ENCODE peak calls at places on chromosomes 5 and 9, in nine cellular contexts. L is A673; G is tibial nerve; D is CD8-positive, alpha-beta memory T cell; J is neural progenitor cell; E is naive thymus-derived CD4-positive, alpha-beta T cell; R is cardiac muscle cell; H is H9; O is GM23338. C is an unnamed sample. For H3K4me1, the result is how much of the 10 kb centered on the place peaks cover.

GRCh38 chr5:87829214-87829551 is 416.5 kb upstream of the CCNH start:
- DNase-seq in H (no peak), D (no peak), O (no peak), R (no peak), J (no peak), G (peak), E (no peak), L (no peak), C (no peak)

GRCh38 chr5:125668904-125669303 is 754.3 kb upstream of the GRAMD2B start:
- DNase-seq in L (no peak), R (no peak), O (peak), E (no peak), G (no peak), D (no peak), H (peak), J (peak), C (no peak)

GRCh38 chr5:172901012-172901780 is 58.0 kb upstream of the RPL26L1 start:
- DNase-seq in E (no peak), L (no peak), J (no peak), R (peak), D (no peak), O (no peak), G (no peak), H (no peak), C (no peak)

GRCh38 chr5:39231705-39232525 is 12.6 kb upstream of the FYB1 start:
- DNase-seq in R (no peak), L (no peak), J (no peak), E (no peak), O (no peak), H (no peak), G (no peak), D (no peak), C (no peak)

GRCh38 chr5:37751227-37751626 is 88.6 kb downstream of the GDNF start:
- DNase-seq in O (no peak), J (no peak), R (no peak), G (no peak), E (no peak), L (no peak), H (no peak), D (no peak), C (no peak)

GRCh38 chr5:56481147-56481997 is 248.2 kb upstream of the ANKRD55 start:
- DNase-seq in H (peak), G (peak), D (peak), O (peak), L (no peak), R (no peak), J (peak), E (no peak), C (peak)

GRCh38 chr5:134114886-134115805 is 665 bp downstream of the TCF7 start:
- DNase-seq in J (peak), G (no peak), D (peak), E (no peak), L (no peak), R (peak), O (peak), H (peak), C (peak)

GRCh38 chr5:111953351-111954127 is 196.5 kb upstream of the NREP start:
- DNase-seq in D (no peak), G (no peak), O (no peak), L (no peak), R (no peak), H (no peak), E (no peak), J (no peak), C (no peak)

GRCh38 chr5:181037365-181037861 is 2.7 kb upstream of the BTNL9 start:
- DNase-seq in R (no peak), J (peak), D (no peak), H (peak), L (peak), G (no peak), O (peak), E (no peak), C (peak)

GRCh38 chr9:135826188-135826545 is 81.2 kb downstream of the CAMSAP1 start:
- DNase-seq in E (no peak), R (no peak), G (no peak), D (no peak), O (no peak), H (no peak), J (no peak), L (no peak), C (no peak)

GRCh38 chr5:159342838-159343237 is 12.6 kb upstream of the IL12B start:
- DNase-seq in E (no peak), G (no peak), J (no peak), D (no peak), R (no peak), L (no peak), O (no peak), H (no peak), C (no peak)

GRCh38 chr9:36896296-36896695 is 137.8 kb downstream of the PAX5 start:
- DNase-seq in D (no peak), O (no peak), H (peak), R (no peak), G (no peak), J (no peak), L (no peak), E (no peak), C (no peak)

GRCh38 chr5:96844476-96844990 is 31.8 kb upstream of the ERAP2 start:
- DNase-seq in D (no peak), L (no peak), H (no peak), R (no peak), G (no peak), J (no peak), E (no peak), O (no peak), C (no peak)

GRCh38 chr9:79623799-79624721 is 52.3 kb downstream of the TLE4 start:
- DNase-seq in E (no peak), G (no peak), J (no peak), H (no peak), D (peak), R (no peak), L (peak), O (no peak), C (no peak)

GRCh38 chr9:101119206-101119819 is 90.8 kb downstream of the PLPPR1 start:
- DNase-seq in G (no peak), H (peak), J (peak), R (peak), D (no peak), L (peak), O (peak), E (no peak), C (no peak)

GRCh38 chr5:100902406-100903035 is 561 bp downstream of the ST8SIA4 start:
- DNase-seq in D (no peak), H (peak), J (peak), E (no peak), L (no peak), R (no peak), O (peak), G (no peak), C (peak)

GRCh38 chr5:766666-767431 is 17.7 kb downstream of the ZDHHC11B start:
- DNase-seq in D (no peak), J (no peak), H (peak), R (no peak), O (no peak), L (no peak), E (no peak), G (no peak), C (peak)

GRCh38 chr9:37036237-37037136 is 2.4 kb upstream of the PAX5 start:
- DNase-seq in L (peak), O (peak), G (peak), R (peak), D (peak), E (peak), J (peak), H (peak), C (peak)

GRCh38 chr9:131296452-131296851 is 6.9 kb downstream of the PLPP7 start:
- DNase-seq in D (no peak), R (no peak), J (no peak), H (no peak), E (no peak), O (no peak), L (no peak), G (no peak), C (no peak)

GRCh38 chr9:94984891-94985476 is 258.5 kb downstream of the AOPEP start:
- DNase-seq in L (no peak), E (no peak), D (peak), H (no peak), O (no peak), J (no peak), G (no peak), R (no peak), C (no peak)

GRCh38 chr5:151026674-151027073 is 6.3 kb downstream of the GPX3 start:
- DNase-seq in L (no peak), E (no peak), H (no peak), G (peak), J (no peak), R (no peak), O (no peak), D (no peak), C (no peak)

GRCh38 chr5:89128097-89128496 is 245.1 kb upstream of the MEF2C start:
- DNase-seq in L (no peak), G (no peak), J (no peak), E (no peak), D (no peak), H (no peak), O (peak), R (peak), C (no peak)

GRCh38 chr9:116940614-116941215 is 253.6 kb downstream of the TRIM32 start:
- DNase-seq in D (no peak), J (no peak), G (no peak), H (no peak), R (no peak), E (no peak), L (no peak), O (no peak), C (no peak)

GRCh38 chr5:141637693-141638419 is 1.1 kb downstream of the RELL2 start:
- DNase-seq in G (peak), J (peak), O (peak), E (peak), L (peak), R (peak), D (peak), H (peak), C (peak)

GRCh38 chr9:137199411-137200121 is 975 bp downstream of the TPRN start:
- DNase-seq in R (no peak), E (no peak), D (no peak), L (no peak), G (no peak), J (peak), H (no peak), O (peak), C (peak)

GRCh38 chr5:73630760-73631159 is 4.8 kb downstream of the ARHGEF28 start:
- DNase-seq in R (no peak), D (no peak), J (no peak), O (no peak), H (no peak), E (no peak), L (no peak), G (no peak), C (no peak)

GRCh38 chr5:17326600-17327037 is 109.2 kb downstream of the BASP1 start:
- DNase-seq in G (no peak), D (no peak), H (no peak), O (no peak), R (no peak), J (no peak), L (peak), E (no peak), C (no peak)

GRCh38 chr5:81156732-81157131 is 76.4 kb upstream of the CKMT2 start:
- DNase-seq in G (no peak), L (no peak), J (no peak), E (no peak), O (no peak), R (no peak), H (no peak), D (no peak), C (no peak)

GRCh38 chr5:56480305-56481146 is 247.4 kb upstream of the ANKRD55 start:
- DNase-seq in L (peak), O (peak), J (peak), G (peak), R (peak), E (no peak), D (no peak), H (peak), C (peak)

GRCh38 chr5:32249668-32250067 is 63.1 kb downstream of the MTMR12 start:
- DNase-seq in L (no peak), R (no peak), E (no peak), D (no peak), G (no peak), J (no peak), O (no peak), H (no peak), C (no peak)

GRCh38 chr5:34600118-34600493 is 56.0 kb upstream of the RAI14 start:
- DNase-seq in E (no peak), J (no peak), O (no peak), H (no peak), L (no peak), D (no peak), R (no peak), G (no peak), C (no peak)

GRCh38 chr5:24505291-24505690 is 139.5 kb downstream of the CDH10 start:
- DNase-seq in H (no peak), E (no peak), J (no peak), L (no peak), R (no peak), G (no peak), O (no peak), D (no peak), C (no peak)

GRCh38 chr9:128231638-128232568 is 28.7 kb downstream of the DNM1 start:
- DNase-seq in J (no peak), L (no peak), G (peak), D (no peak), E (no peak), R (no peak), O (no peak), H (no peak), C (no peak)

GRCh38 chr9:70888471-70888870 is 232.9 kb downstream of the TRPM3 start:
- DNase-seq in O (no peak), J (no peak), E (no peak), R (no peak), L (no peak), D (no peak), H (no peak), G (no peak), C (no peak)

GRCh38 chr9:92740015-92740408 is 24.6 kb downstream of the BICD2 start:
- DNase-seq in J (no peak), O (no peak), D (no peak), E (no peak), H (no peak), L (no peak), G (no peak), R (no peak), C (no peak)
- H3K4me1 ChIP-seq in J (under half), O (under half), D (under half), E (under half), H (under half), L (under half), G (half or more), R (under half), C (half or more)

GRCh38 chr5:175148773-175149172 is 295.2 kb downstream of the DRD1 start:
- DNase-seq in L (no peak), R (no peak), O (no peak), G (no peak), J (no peak), H (no peak), E (no peak), D (no peak), C (no peak)
- H3K4me1 ChIP-seq in L (under half), R (under half), O (under half), G (under half), J (under half), H (under half), E (under half), D (under half), C (under half)

GRCh38 chr9:121744687-121745395 is 93.4 kb downstream of the DAB2IP start:
- DNase-seq in L (no peak), R (peak), E (no peak), O (peak), D (no peak), H (no peak), G (no peak), J (peak), C (no peak)
- H3K4me1 ChIP-seq in L (under half), R (under half), E (under half), O (under half), D (under half), H (under half), G (half or more), J (under half), C (under half)

GRCh38 chr5:175742290-175742994 is 84.6 kb downstream of the HRH2 start:
- DNase-seq in G (no peak), J (no peak), E (no peak), L (no peak), R (no peak), D (no peak), O (no peak), H (no peak), C (no peak)

GRCh38 chr5:175746851-175747250 is 89.0 kb downstream of the HRH2 start:
- DNase-seq in L (peak), G (no peak), H (peak), D (no peak), R (no peak), J (peak), O (peak), E (no peak), C (no peak)

GRCh38 chr5:175747539-175748060 is 89.7 kb downstream of the HRH2 start:
- DNase-seq in E (no peak), G (no peak), O (no peak), H (no peak), J (no peak), L (no peak), D (no peak), R (no peak), C (no peak)

GRCh38 chr5:175743676-175744210 is 85.9 kb downstream of the HRH2 start:
- DNase-seq in G (no peak), J (peak), R (peak), H (peak), O (peak), L (peak), D (no peak), E (no peak), C (no peak)

GRCh38 chr5:175745212-175745611 is 87.3 kb downstream of the HRH2 start:
- DNase-seq in J (no peak), L (no peak), R (no peak), O (no peak), D (no peak), G (no peak), E (no peak), H (no peak), C (no peak)
- H3K4me1 ChIP-seq in J (under half), L (under half), R (under half), O (under half), D (under half), G (under half), E (under half), H (under half), C (under half)

GRCh38 chr5:74634611-74635286 is 5.8 kb downstream of the ENC1 start:
- DNase-seq in O (no peak), D (no peak), H (no peak), J (no peak), R (no peak), L (no peak), G (no peak), E (no peak), C (no peak)
- H3K4me1 ChIP-seq in O (under half), D (under half), H (under half), J (half or more), R (under half), L (under half), G (under half), E (under half), C (half or more)

GRCh38 chr5:10599113-10599512 is 35.2 kb downstream of the ANKRD33B start:
- DNase-seq in H (no peak), J (no peak), G (no peak), L (no peak), R (no peak), D (no peak), O (no peak), E (no peak), C (no peak)
- H3K4me1 ChIP-seq in H (under half), J (under half), G (half or more), L (under half), R (under half), D (under half), O (under half), E (under half), C (under half)

DNA sequence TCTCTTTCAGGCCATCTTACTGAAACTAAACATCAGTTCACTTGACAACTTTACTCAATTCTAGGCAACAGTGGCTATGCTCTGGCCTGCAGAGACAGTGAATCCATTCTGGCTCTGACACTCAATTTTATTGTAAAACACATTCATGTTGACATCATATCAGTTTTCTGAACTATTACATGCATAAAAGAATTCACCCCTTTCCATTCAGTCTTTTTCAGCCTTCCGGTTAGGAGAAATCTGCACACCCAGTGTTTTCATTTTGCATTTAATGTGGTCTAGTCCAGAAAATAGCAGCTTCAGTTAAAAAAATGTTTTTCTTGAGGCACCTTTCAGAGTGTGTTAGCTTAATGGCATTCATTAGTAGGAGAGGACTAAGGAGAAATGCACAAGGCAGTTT is 95.0 kb downstream of the PBX3 start:
- DNase-seq in R (no peak), O (no peak), L (no peak), G (no peak), D (no peak), J (no peak), H (no peak), E (no peak), C (no peak)
- H3K4me1 ChIP-seq in R (under half), O (under half), L (under half), G (half or more), D (under half), J (under half), H (under half), E (under half), C (under half)